ENCODE peak calls at places on chromosomes 11 and 22, in ten cellular contexts. Q is lower lobe of right lung; R is substantia nigra; F is NCI-H2029; H is AG04450; C is ecto neural progenitor cell; P is WTC11; M is naive thymus-derived CD4-positive, alpha-beta T cell; L is activated CD8-positive, alpha-beta T cell treated with anti-CD3 and anti-CD28 coated beads, Interleukin-2, amount 10 ng/mL, durations not matched to agents 7 days and 5 days; O is progenitor cell of endocrine pancreas. D is an unnamed sample.

GRCh38 chr11:34161812-34162506 is 56.5 kb downstream of the NAT10 start:
- DNase-seq in R (no peak), C (no peak), H (no peak), P (no peak), O (no peak), F (no peak), Q (no peak), M (no peak), L (peak; percentile 72), D (no peak)

GRCh38 chr11:31387379-31387778 is 17.7 kb downstream of the DNAJC24 start:
- DNase-seq in Q (no peak), L (no peak), H (no peak), M (no peak), R (no peak), F (no peak), C (no peak), P (no peak), O (no peak), D (no peak)

GRCh38 chr11:111870522-111870886 is 877 bp downstream of the ALG9 start:
- DNase-seq in L (no peak), F (no peak), M (no peak), O (no peak), Q (no peak), R (no peak), P (no peak), C (no peak), H (no peak), D (no peak)

GRCh38 chr11:45741582-45741981 is 63.4 kb upstream of the SLC35C1 start:
- DNase-seq in O (no peak), C (no peak), P (no peak), L (no peak), Q (no peak), H (no peak), F (no peak), M (no peak), R (no peak), D (no peak)

GRCh38 chr11:2663506-2663905 is 36.3 kb downstream of the KCNQ1OT1 start:
- DNase-seq in L (no peak), C (no peak), M (no peak), F (no peak), R (no peak), O (no peak), P (no peak), Q (no peak), H (no peak), D (no peak)

GRCh38 chr11:14148653-14149273 is 186.2 kb downstream of the SPON1 start:
- DNase-seq in C (no peak), H (peak; percentile 3), F (peak; percentile 24), L (no peak), M (peak; percentile 46), R (no peak), O (no peak), P (no peak), Q (no peak), D (no peak)

GRCh38 chr11:73521621-73522020 is 76.3 kb downstream of the FAM168A start:
- DNase-seq in M (no peak), P (no peak), H (no peak), F (no peak), R (no peak), Q (no peak), O (no peak), C (no peak), L (no peak), D (no peak)

GRCh38 chr11:9982127-9982795 is 311.8 kb downstream of the SBF2 start:
- DNase-seq in L (no peak), O (no peak), H (no peak), Q (no peak), M (no peak), F (no peak), P (no peak), C (no peak), R (peak; percentile 20), D (no peak)

GRCh38 chr11:66879583-66879982 is 22.7 kb downstream of the LRFN4 start:
- DNase-seq in H (no peak), Q (no peak), F (no peak), C (no peak), L (no peak), M (no peak), O (no peak), R (no peak), P (no peak), D (no peak)

GRCh38 chr11:130020323-130020722 is 17.7 kb upstream of the PRDM10 start:
- DNase-seq in O (no peak), C (no peak), H (no peak), Q (no peak), L (no peak), F (no peak), M (no peak), P (no peak), R (no peak), D (no peak)

GRCh38 chr11:36385121-36385530 is 89.0 kb downstream of the PRR5L start:
- DNase-seq in H (peak; percentile 72), O (no peak), F (no peak), R (no peak), P (no peak), Q (no peak), L (no peak), C (no peak), M (no peak), D (no peak)

GRCh38 chr22:44550666-44551491 is 52.8 kb upstream of the RTL6 start:
- DNase-seq in M (no peak), C (peak; percentile 48), Q (peak; percentile 69), O (no peak), P (no peak), H (peak; percentile 91), F (peak; percentile 70), L (peak; percentile 24), R (no peak), D (peak; percentile 65)